ENCODE peak calls at places on chromosomes 7 and 10, in four cellular contexts. X is sigmoid colon, A is activated T-cell treated with anti-CD3 and anti-CD28 coated beads for 48 hours, O is HEK293T. B is an unnamed sample.

GRCh38 chr7:51011710-51012350 is 229.1 kb upstream of the GRB10 start:
- DNase-seq in O (no peak), X (no peak), A (no peak), B (no peak)

GRCh38 chr7:159001811-159002210 is 142.9 kb downstream of the VIPR2 start:
- DNase-seq in A (no peak), O (no peak), X (no peak), B (no peak)

GRCh38 chr7:99372275-99373085 is 2.0 kb upstream of the ARPC1B start:
- DNase-seq in O (no peak), X (peak; percentile 71), A (no peak), B (no peak)

GRCh38 chr7:157086508-157087187 is 52.1 kb upstream of the UBE3C start:
- DNase-seq in X (no peak), A (no peak), O (no peak), B (no peak)

GRCh38 chr10:22324413-22324812 is 3.5 kb downstream of the BMI1 start:
- DNase-seq in A (no peak), X (no peak), O (no peak), B (no peak)

GRCh38 chr7:28954446-28954845 is 3.7 kb downstream of the TRIL start:
- DNase-seq in X (no peak), O (no peak), A (no peak), B (no peak)

GRCh38 chr10:114489521-114490310 is 85.4 kb upstream of the AFAP1L2 start:
- DNase-seq in X (no peak), O (no peak), A (no peak), B (no peak)

GRCh38 chr10:132326925-132327324 is 5.1 kb upstream of the LRRC27 start:
- DNase-seq in O (no peak), X (peak; percentile 21), A (peak; percentile 37), B (no peak)

GRCh38 chr7:29915481-29916215 is 74.0 kb downstream of the SCRN1 start:
- DNase-seq in O (no peak), A (no peak), X (no peak), B (no peak)

GRCh38 chr10:102540023-102540422 is 36.3 kb downstream of the SUFU start:
- DNase-seq in X (no peak), O (peak; percentile 56), A (peak; percentile 6), B (peak; percentile 11)

GRCh38 chr7:18212788-18213187 is 185.1 kb upstream of the PRPS1L1 start:
- DNase-seq in O (no peak), A (no peak), X (no peak), B (no peak)

GRCh38 chr10:73762915-73763314 is 18.7 kb downstream of the SEC24C start:
- DNase-seq in O (no peak), A (no peak), X (no peak), B (no peak)

GRCh38 chr10:22624289-22624738 is 90.1 kb downstream of the PIP4K2A start:
- DNase-seq in A (no peak), X (no peak), O (no peak), B (no peak)

GRCh38 chr10:116371737-116372136 is 47.5 kb downstream of the CCDC172 start:
- DNase-seq in O (no peak), A (no peak), X (no peak), B (no peak)

GRCh38 chr10:94443052-94443451 is 40.7 kb downstream of the TBC1D12 start:
- DNase-seq in X (no peak), A (no peak), O (no peak), B (no peak)

GRCh38 chr10:513393-513792 is 176.1 kb downstream of the DIP2C start:
- DNase-seq in O (no peak), A (no peak), X (peak; percentile 68), B (no peak)

GRCh38 chr7:102451371-102452054 is 13.2 kb downstream of the ALKBH4 start:
- DNase-seq in X (no peak), A (no peak), O (no peak), B (no peak)

GRCh38 chr7:140453273-140453672 is 26.0 kb downstream of the MKRN1 start:
- DNase-seq in X (no peak), O (no peak), A (no peak), B (no peak)

GRCh38 chr7:101986335-101986734 is 168.9 kb downstream of the CUX1 start:
- DNase-seq in O (no peak), A (no peak), X (no peak), B (no peak)

GRCh38 chr10:122637371-122637770 is 62.3 kb downstream of the C10orf120 start:
- DNase-seq in O (no peak), X (peak; percentile 65), A (no peak), B (no peak)

GRCh38 chr10:85600026-85600743 is 766.4 kb downstream of the GRID1 start:
- DNase-seq in X (no peak), A (no peak), O (no peak), B (no peak)

GRCh38 chr7:49926720-49927119 is 153.3 kb downstream of the VWC2 start:
- DNase-seq in X (no peak), O (no peak), A (no peak), B (no peak)

GRCh38 chr10:116817780-116818343 is 31.4 kb upstream of the ENO4 start:
- DNase-seq in A (no peak), O (no peak), X (no peak), B (no peak)

GRCh38 chr7:95479992-95480624 is 5.6 kb upstream of the ASB4 start:
- DNase-seq in O (no peak), X (no peak), A (no peak), B (no peak)

GRCh38 chr7:125661006-125661405 is 731.4 kb upstream of the POT1 start:
- DNase-seq in A (no peak), X (no peak), O (no peak), B (no peak)

GRCh38 chr7:28517206-28517605 is 104.9 kb downstream of the CREB5 start:
- DNase-seq in A (no peak), X (no peak), O (no peak), B (no peak)

GRCh38 chr7:123675092-123675473 is 19.4 kb downstream of the LMOD2 start:
- DNase-seq in X (no peak), A (no peak), O (no peak), B (no peak)

GRCh38 chr7:16838891-16839290 is 34.1 kb upstream of the AGR2 start:
- DNase-seq in X (no peak), O (no peak), A (no peak), B (no peak)

GRCh38 chr10:35937538-35937937 is 295.4 kb upstream of the FZD8 start:
- DNase-seq in A (no peak), O (no peak), X (no peak), B (no peak)

GRCh38 chr10:91559170-91559569 is 73.7 kb downstream of the PPP1R3C start:
- DNase-seq in X (no peak), O (no peak), A (no peak), B (no peak)